ENCODE peak calls at places on chromosomes 3 and 15, in nine cellular contexts. One of them, this sample, is unnamed.
A peak's percentile ranks its signal among the peaks of the same experiment; 100 is the strongest.

GRCh38 chr15:94252223-94252766 is 20.9 kb downstream of the MCTP2 start:
- DNase-seq in body of pancreas: no peak
- DNase-seq in A549: no peak
- DNase-seq in mesothelial cell of epicardium: no peak
- DNase-seq in tibial artery: no peak
- DNase-seq in natural killer cell: no peak
- DNase-seq in GM10248: no peak
- DNase-seq in stomach: no peak
- DNase-seq in lower leg skin: no peak
- DNase-seq in this sample: no peak

GRCh38 chr3:49198161-49198560 is 26.8 kb downstream of the KLHDC8B start:
- DNase-seq in body of pancreas: no peak
- DNase-seq in A549: no peak
- DNase-seq in mesothelial cell of epicardium: no peak
- DNase-seq in tibial artery: no peak
- DNase-seq in natural killer cell: no peak
- DNase-seq in GM10248: no peak
- DNase-seq in stomach: no peak
- DNase-seq in lower leg skin: no peak
- DNase-seq in this sample: no peak

GRCh38 chr15:51735611-51736010 is 1.8 kb downstream of the LYSMD2 start:
- DNase-seq in body of pancreas: no peak
- DNase-seq in A549: no peak
- DNase-seq in mesothelial cell of epicardium: no peak
- DNase-seq in tibial artery: no peak
- DNase-seq in natural killer cell: no peak
- DNase-seq in GM10248: no peak
- DNase-seq in stomach: no peak
- DNase-seq in lower leg skin: no peak
- DNase-seq in this sample: no peak

GRCh38 chr15:25734680-25735355 is 128.3 kb downstream of the ATP10A start:
- DNase-seq in body of pancreas: no peak
- DNase-seq in A549: no peak
- DNase-seq in mesothelial cell of epicardium: peak; percentile 22
- DNase-seq in tibial artery: peak; percentile 87
- DNase-seq in natural killer cell: no peak
- DNase-seq in GM10248: no peak
- DNase-seq in stomach: no peak
- DNase-seq in lower leg skin: no peak
- DNase-seq in this sample: no peak

GRCh38 chr15:44710236-44711088 is 661 bp downstream of the PATL2 start:
- DNase-seq in body of pancreas: peak; percentile 61
- DNase-seq in A549: no peak
- DNase-seq in mesothelial cell of epicardium: no peak
- DNase-seq in tibial artery: peak; percentile 68
- DNase-seq in natural killer cell: no peak
- DNase-seq in GM10248: peak; percentile 56
- DNase-seq in stomach: peak; percentile 43
- DNase-seq in lower leg skin: peak; percentile 58
- DNase-seq in this sample: no peak

GRCh38 chr3:129248286-129248979 is 973 bp upstream of the COPG1 start:
- DNase-seq in body of pancreas: no peak
- DNase-seq in A549: no peak
- DNase-seq in mesothelial cell of epicardium: no peak
- DNase-seq in tibial artery: no peak
- DNase-seq in natural killer cell: no peak
- DNase-seq in GM10248: no peak
- DNase-seq in stomach: no peak
- DNase-seq in lower leg skin: no peak
- DNase-seq in this sample: no peak

GRCh38 chr3:18189651-18190050 is 235.5 kb downstream of the SATB1 start:
- DNase-seq in body of pancreas: peak; percentile 14
- DNase-seq in A549: no peak
- DNase-seq in mesothelial cell of epicardium: no peak
- DNase-seq in tibial artery: no peak
- DNase-seq in natural killer cell: no peak
- DNase-seq in GM10248: no peak
- DNase-seq in stomach: no peak
- DNase-seq in lower leg skin: no peak
- DNase-seq in this sample: no peak

GRCh38 chr3:58416191-58416590 is 17.4 kb downstream of the PDHB start:
- DNase-seq in body of pancreas: no peak
- DNase-seq in A549: no peak
- DNase-seq in mesothelial cell of epicardium: no peak
- DNase-seq in tibial artery: no peak
- DNase-seq in natural killer cell: no peak
- DNase-seq in GM10248: no peak
- DNase-seq in stomach: no peak
- DNase-seq in lower leg skin: no peak
- DNase-seq in this sample: no peak

GRCh38 chr3:16828815-16829214 is 55.9 kb upstream of the PLCL2 start:
- DNase-seq in body of pancreas: peak; percentile 77
- DNase-seq in A549: peak; percentile 25
- DNase-seq in mesothelial cell of epicardium: no peak
- DNase-seq in tibial artery: no peak
- DNase-seq in natural killer cell: peak; percentile 22
- DNase-seq in GM10248: peak; percentile 38
- DNase-seq in stomach: peak; percentile 50
- DNase-seq in lower leg skin: no peak
- DNase-seq in this sample: no peak

GRCh38 chr15:75307778-75308390 is 25.2 kb downstream of the GOLGA6D start:
- DNase-seq in body of pancreas: peak; percentile 76
- DNase-seq in A549: peak; percentile 92
- DNase-seq in mesothelial cell of epicardium: peak; percentile 47
- DNase-seq in tibial artery: no peak
- DNase-seq in natural killer cell: no peak
- DNase-seq in GM10248: peak; percentile 46
- DNase-seq in stomach: peak; percentile 69
- DNase-seq in lower leg skin: no peak
- DNase-seq in this sample: no peak

GRCh38 chr15:67850995-67851535 is 11.2 kb upstream of the RNU6-1 start:
- DNase-seq in body of pancreas: no peak
- DNase-seq in A549: no peak
- DNase-seq in mesothelial cell of epicardium: no peak
- DNase-seq in tibial artery: no peak
- DNase-seq in natural killer cell: no peak
- DNase-seq in GM10248: no peak
- DNase-seq in stomach: no peak
- DNase-seq in lower leg skin: no peak
- DNase-seq in this sample: no peak

GRCh38 chr3:173887888-173888287 is 490.3 kb downstream of the NLGN1 start:
- DNase-seq in body of pancreas: no peak
- DNase-seq in A549: no peak
- DNase-seq in mesothelial cell of epicardium: no peak
- DNase-seq in tibial artery: no peak
- DNase-seq in natural killer cell: no peak
- DNase-seq in GM10248: no peak
- DNase-seq in stomach: no peak
- DNase-seq in lower leg skin: no peak
- DNase-seq in this sample: no peak

GRCh38 chr3:42839616-42840015 is 30.4 kb downstream of the ACKR2 start:
- DNase-seq in body of pancreas: peak; percentile 59
- DNase-seq in A549: peak; percentile 62
- DNase-seq in mesothelial cell of epicardium: no peak
- DNase-seq in tibial artery: no peak
- DNase-seq in natural killer cell: no peak
- DNase-seq in GM10248: peak; percentile 56
- DNase-seq in stomach: peak; percentile 48
- DNase-seq in lower leg skin: no peak
- DNase-seq in this sample: no peak

GRCh38 chr3:65939841-65940246 is 98.9 kb downstream of the MAGI1 start:
- DNase-seq in body of pancreas: no peak
- DNase-seq in A549: no peak
- DNase-seq in mesothelial cell of epicardium: no peak
- DNase-seq in tibial artery: no peak
- DNase-seq in natural killer cell: no peak
- DNase-seq in GM10248: no peak
- DNase-seq in stomach: no peak
- DNase-seq in lower leg skin: no peak
- DNase-seq in this sample: no peak

GRCh38 chr3:48989796-48990635 is at the start of gene P4HTM:
- DNase-seq in body of pancreas: peak; percentile 82
- DNase-seq in A549: no peak
- DNase-seq in mesothelial cell of epicardium: peak; percentile 88
- DNase-seq in tibial artery: peak; percentile 95
- DNase-seq in natural killer cell: peak; percentile 64
- DNase-seq in GM10248: peak; percentile 77
- DNase-seq in stomach: peak; percentile 77
- DNase-seq in lower leg skin: peak; percentile 84
- DNase-seq in this sample: peak; percentile 89

GRCh38 chr15:45616901-45617323 is 17.9 kb upstream of the SQOR start:
- DNase-seq in body of pancreas: no peak
- DNase-seq in A549: no peak
- DNase-seq in mesothelial cell of epicardium: no peak
- DNase-seq in tibial artery: no peak
- DNase-seq in natural killer cell: no peak
- DNase-seq in GM10248: no peak
- DNase-seq in stomach: no peak
- DNase-seq in lower leg skin: no peak
- DNase-seq in this sample: no peak

GRCh38 chr3:124636101-124636862 is 94.0 kb upstream of the UMPS start:
- DNase-seq in body of pancreas: no peak
- DNase-seq in A549: no peak
- DNase-seq in mesothelial cell of epicardium: no peak
- DNase-seq in tibial artery: no peak
- DNase-seq in natural killer cell: no peak
- DNase-seq in GM10248: no peak
- DNase-seq in stomach: no peak
- DNase-seq in lower leg skin: no peak
- DNase-seq in this sample: no peak
- TF ChIP-seq CTCF in body of pancreas: no peak
- TF ChIP-seq CTCF in A549: no peak
- TF ChIP-seq CTCF in mesothelial cell of epicardium: no peak
- TF ChIP-seq CTCF in tibial artery: no peak
- TF ChIP-seq CTCF in natural killer cell: no peak
- TF ChIP-seq CTCF in GM10248: no peak
- TF ChIP-seq CTCF in stomach: no peak
- TF ChIP-seq CTCF in lower leg skin: no peak
- TF ChIP-seq CTCF in this sample: no peak

GRCh38 chr15:70892912-70893560 is 410 bp downstream of the LRRC49 start:
- DNase-seq in body of pancreas: no peak
- DNase-seq in A549: peak; percentile 40
- DNase-seq in mesothelial cell of epicardium: no peak
- DNase-seq in tibial artery: no peak
- DNase-seq in natural killer cell: no peak
- DNase-seq in GM10248: peak; percentile 38
- DNase-seq in stomach: no peak
- DNase-seq in lower leg skin: no peak
- DNase-seq in this sample: no peak
- TF ChIP-seq CTCF in body of pancreas: peak; percentile 7
- TF ChIP-seq CTCF in A549: peak; percentile 85
- TF ChIP-seq CTCF in mesothelial cell of epicardium: peak; percentile 9
- TF ChIP-seq CTCF in tibial artery: no peak
- TF ChIP-seq CTCF in natural killer cell: no peak
- TF ChIP-seq CTCF in GM10248: peak; percentile 56
- TF ChIP-seq CTCF in stomach: no peak
- TF ChIP-seq CTCF in lower leg skin: no peak
- TF ChIP-seq CTCF in this sample: peak; percentile 38

DNA sequence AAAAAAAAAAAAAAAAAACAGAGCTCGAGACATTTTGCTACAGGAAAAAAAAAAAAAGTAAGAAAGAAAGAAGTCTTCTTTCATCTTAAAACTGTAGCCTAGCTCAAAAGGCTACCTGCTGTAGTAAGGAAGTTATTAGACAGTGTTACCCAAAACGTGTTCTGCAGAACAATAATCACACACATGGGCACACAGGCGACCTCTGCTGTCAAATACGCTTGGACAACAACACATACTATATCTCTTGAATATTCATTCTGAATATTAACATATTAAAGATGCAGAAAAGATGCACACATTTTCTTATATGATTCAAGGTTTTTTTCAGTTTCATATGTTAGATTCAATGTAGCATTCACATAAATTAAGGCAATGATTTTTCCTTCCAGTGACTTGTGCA is 215.8 kb downstream of the ROBO1 start:
- DNase-seq in body of pancreas: no peak
- DNase-seq in A549: no peak
- DNase-seq in mesothelial cell of epicardium: no peak
- DNase-seq in tibial artery: no peak
- DNase-seq in natural killer cell: no peak
- DNase-seq in GM10248: no peak
- DNase-seq in stomach: no peak
- DNase-seq in lower leg skin: no peak
- DNase-seq in this sample: no peak
- TF ChIP-seq CTCF in body of pancreas: no peak
- TF ChIP-seq CTCF in A549: no peak
- TF ChIP-seq CTCF in mesothelial cell of epicardium: no peak
- TF ChIP-seq CTCF in tibial artery: no peak
- TF ChIP-seq CTCF in natural killer cell: no peak
- TF ChIP-seq CTCF in GM10248: no peak
- TF ChIP-seq CTCF in stomach: no peak
- TF ChIP-seq CTCF in lower leg skin: no peak
- TF ChIP-seq CTCF in this sample: no peak

GRCh38 chr3:143011705-143012104 is 10.3 kb downstream of the U2SURP start:
- DNase-seq in body of pancreas: no peak
- DNase-seq in A549: no peak
- DNase-seq in mesothelial cell of epicardium: no peak
- DNase-seq in tibial artery: no peak
- DNase-seq in natural killer cell: no peak
- DNase-seq in GM10248: no peak
- DNase-seq in stomach: no peak
- DNase-seq in lower leg skin: no peak
- DNase-seq in this sample: no peak

GRCh38 chr3:143014921-143015320 is 13.6 kb downstream of the U2SURP start:
- DNase-seq in body of pancreas: no peak
- DNase-seq in A549: no peak
- DNase-seq in mesothelial cell of epicardium: no peak
- DNase-seq in tibial artery: no peak
- DNase-seq in natural killer cell: no peak
- DNase-seq in GM10248: no peak
- DNase-seq in stomach: no peak
- DNase-seq in lower leg skin: no peak
- DNase-seq in this sample: no peak

DNA sequence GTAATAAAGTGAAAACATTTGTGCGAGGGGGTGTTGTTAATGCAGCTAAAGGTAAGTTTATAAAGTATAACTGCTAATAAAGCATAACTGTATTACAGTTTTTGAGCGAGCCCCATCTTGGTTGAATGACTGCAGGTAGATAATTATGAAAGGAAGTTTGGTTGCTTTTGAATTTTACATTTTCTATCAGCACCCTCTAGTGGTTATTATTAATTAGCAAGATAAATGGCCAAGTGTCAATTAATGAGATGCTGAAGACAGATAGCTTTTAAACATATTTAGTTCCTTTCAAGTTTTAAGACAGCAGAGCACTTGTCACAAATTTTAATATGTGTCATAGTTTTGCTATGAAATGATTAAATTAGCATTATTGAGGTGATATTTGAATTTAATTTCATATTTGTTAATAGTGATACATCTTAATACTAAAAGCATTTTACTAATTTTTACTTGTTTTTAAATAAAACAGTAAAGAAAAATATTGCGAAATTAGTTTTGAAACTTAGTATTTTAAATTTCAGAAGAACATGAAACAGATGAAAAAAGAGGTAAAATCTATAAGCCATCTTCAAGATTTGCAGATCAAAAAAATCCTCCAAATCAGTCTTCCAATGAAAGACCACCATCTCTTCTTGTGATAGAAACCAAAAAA is 15.1 kb downstream of the U2SURP start:
- DNase-seq in body of pancreas: no peak
- DNase-seq in A549: no peak
- DNase-seq in mesothelial cell of epicardium: no peak
- DNase-seq in tibial artery: no peak
- DNase-seq in natural killer cell: no peak
- DNase-seq in GM10248: no peak
- DNase-seq in stomach: no peak
- DNase-seq in lower leg skin: no peak
- DNase-seq in this sample: no peak
- TF ChIP-seq CTCF in body of pancreas: peak; percentile 67
- TF ChIP-seq CTCF in A549: peak; percentile 53
- TF ChIP-seq CTCF in mesothelial cell of epicardium: peak; percentile 76
- TF ChIP-seq CTCF in tibial artery: peak; percentile 19
- TF ChIP-seq CTCF in natural killer cell: peak; percentile 66
- TF ChIP-seq CTCF in GM10248: peak; percentile 49
- TF ChIP-seq CTCF in stomach: no peak
- TF ChIP-seq CTCF in lower leg skin: no peak
- TF ChIP-seq CTCF in this sample: peak; percentile 40